ENCODE peak calls at places on chromosome 10, in six cellular contexts. One of them, this sample, is unnamed.

GRCh38 chr10:129161184-129161583 is 305.9 kb upstream of the MGMT start:
- DNase-seq in bronchial epithelial cell: peak
- DNase-seq in activated naive CD4-positive, alpha-beta T cell: no peak
- DNase-seq in SW480: peak
- DNase-seq in AG04450: no peak
- DNase-seq in breast epithelium: no peak
- DNase-seq in this sample: peak

GRCh38 chr10:14397069-14397468 is 66.3 kb upstream of the FRMD4A start:
- DNase-seq in breast epithelium: no peak
- DNase-seq in AG04450: peak
- DNase-seq in activated naive CD4-positive, alpha-beta T cell: no peak
- DNase-seq in bronchial epithelial cell: peak
- DNase-seq in SW480: peak
- DNase-seq in this sample: peak

GRCh38 chr10:27369832-27370231 is 129.2 kb upstream of the ACBD5 start:
- DNase-seq in AG04450: no peak
- DNase-seq in bronchial epithelial cell: peak
- DNase-seq in activated naive CD4-positive, alpha-beta T cell: no peak
- DNase-seq in breast epithelium: no peak
- DNase-seq in SW480: peak
- DNase-seq in this sample: no peak

GRCh38 chr10:51918451-51918850 is 219.1 kb upstream of the CSTF2T start:
- DNase-seq in breast epithelium: no peak
- DNase-seq in activated naive CD4-positive, alpha-beta T cell: no peak
- DNase-seq in bronchial epithelial cell: no peak
- DNase-seq in SW480: no peak
- DNase-seq in AG04450: no peak
- DNase-seq in this sample: no peak

GRCh38 chr10:49631975-49632374 is 18.1 kb downstream of the CHAT start:
- DNase-seq in activated naive CD4-positive, alpha-beta T cell: no peak
- DNase-seq in bronchial epithelial cell: no peak
- DNase-seq in SW480: no peak
- DNase-seq in AG04450: no peak
- DNase-seq in breast epithelium: no peak
- DNase-seq in this sample: no peak

GRCh38 chr10:31723074-31723750 is 205.4 kb downstream of the ARHGAP12 start:
- DNase-seq in AG04450: no peak
- DNase-seq in SW480: no peak
- DNase-seq in activated naive CD4-positive, alpha-beta T cell: no peak
- DNase-seq in bronchial epithelial cell: no peak
- DNase-seq in breast epithelium: no peak
- DNase-seq in this sample: peak

GRCh38 chr10:28171468-28172235 is 131.2 kb downstream of the MPP7 start:
- DNase-seq in activated naive CD4-positive, alpha-beta T cell: no peak
- DNase-seq in bronchial epithelial cell: no peak
- DNase-seq in SW480: no peak
- DNase-seq in AG04450: no peak
- DNase-seq in breast epithelium: no peak
- DNase-seq in this sample: no peak

GRCh38 chr10:15847481-15847880 is 12.8 kb downstream of the MINDY3 start:
- DNase-seq in activated naive CD4-positive, alpha-beta T cell: no peak
- DNase-seq in SW480: no peak
- DNase-seq in AG04450: no peak
- DNase-seq in bronchial epithelial cell: no peak
- DNase-seq in breast epithelium: no peak
- DNase-seq in this sample: no peak

GRCh38 chr10:48603421-48604038 is 1.3 kb downstream of the ARHGAP22 start:
- DNase-seq in activated naive CD4-positive, alpha-beta T cell: no peak
- DNase-seq in breast epithelium: no peak
- DNase-seq in SW480: no peak
- DNase-seq in AG04450: no peak
- DNase-seq in bronchial epithelial cell: no peak
- DNase-seq in this sample: peak

GRCh38 chr10:97511711-97512445 is 13.2 kb downstream of the UBTD1 start:
- DNase-seq in activated naive CD4-positive, alpha-beta T cell: no peak
- DNase-seq in bronchial epithelial cell: no peak
- DNase-seq in SW480: no peak
- DNase-seq in breast epithelium: no peak
- DNase-seq in AG04450: no peak
- DNase-seq in this sample: no peak

GRCh38 chr10:76311752-76312699 is 880.6 kb downstream of the LRMDA start:
- DNase-seq in activated naive CD4-positive, alpha-beta T cell: no peak
- DNase-seq in SW480: peak
- DNase-seq in AG04450: no peak
- DNase-seq in bronchial epithelial cell: peak
- DNase-seq in breast epithelium: no peak
- DNase-seq in this sample: peak

This sample was measured in HT1080.